ENCODE peak calls at places on chromosome 21, in five cellular contexts. J is cardiac muscle cell, Y is left lung, X is ovary, H is transverse colon. L is an unnamed sample. For H3K4me1, the result is how much of the 10 kb centered on the place peaks cover.

GRCh38 chr21:22904385-22904784 is 1906.2 kb downstream of the NCAM2 start:
- DNase-seq in J (no peak), Y (no peak), X (no peak), H (no peak), L (no peak)

GRCh38 chr21:42310411-42311001 is 4.7 kb downstream of the TFF3 start:
- DNase-seq in J (no peak), Y (no peak), X (no peak), H (no peak), L (no peak)

GRCh38 chr21:18725653-18726052 is 322.1 kb upstream of the TMPRSS15 start:
- DNase-seq in J (peak), Y (no peak), X (no peak), H (no peak), L (no peak)

GRCh38 chr21:42731264-42732032 is 78.0 kb downstream of the PDE9A start:
- DNase-seq in J (no peak), Y (no peak), X (no peak), H (peak), L (no peak)

GRCh38 chr21:21384977-21385376 is 386.8 kb downstream of the NCAM2 start:
- DNase-seq in J (no peak), Y (no peak), X (no peak), H (no peak), L (no peak)

GRCh38 chr21:43369124-43369523 is 57.8 kb downstream of the SIK1 start:
- DNase-seq in J (no peak), Y (no peak), X (no peak), H (no peak), L (no peak)

GRCh38 chr21:34112316-34113033 is 39.1 kb downstream of the MRPS6 start:
- DNase-seq in J (no peak), Y (no peak), X (no peak), H (no peak), L (no peak)

GRCh38 chr21:25449950-25450349 is 157.3 kb downstream of the MRPL39 start:
- DNase-seq in J (no peak), Y (no peak), X (no peak), H (no peak), L (no peak)

GRCh38 chr21:26965567-26966359 is 1.1 kb downstream of the ADAMTS5 start:
- DNase-seq in J (peak), Y (no peak), X (peak), H (peak), L (peak)

GRCh38 chr21:28822882-28823335 is 169.8 kb downstream of the LTN1 start:
- DNase-seq in J (no peak), Y (no peak), X (no peak), H (peak), L (no peak)

GRCh38 chr21:37582613-37583012 is 216.0 kb downstream of the DYRK1A start:
- DNase-seq in J (peak), Y (no peak), X (peak), H (no peak), L (no peak)

GRCh38 chr21:31909153-31909771 is 36.4 kb downstream of the HUNK start:
- DNase-seq in J (peak), Y (no peak), X (peak), H (no peak), L (no peak)

GRCh38 chr21:16533692-16534407 is 804.1 kb downstream of the USP25 start:
- DNase-seq in J (no peak), Y (no peak), X (no peak), H (no peak), L (no peak)

GRCh38 chr21:18041012-18041411 is 203.6 kb upstream of the CHODL start:
- DNase-seq in J (peak), Y (no peak), X (no peak), H (no peak), L (no peak)

GRCh38 chr21:33682992-33683627 is 40.8 kb downstream of the ITSN1 start:
- DNase-seq in J (peak), Y (no peak), X (no peak), H (no peak), L (no peak)

GRCh38 chr21:21614966-21615365 is 616.8 kb downstream of the NCAM2 start:
- DNase-seq in J (no peak), Y (no peak), X (no peak), H (no peak), L (no peak)

GRCh38 chr21:31577280-31577679 is 82.2 kb upstream of the SOD1 start:
- DNase-seq in J (no peak), Y (no peak), X (no peak), H (no peak), L (no peak)

GRCh38 chr21:33949516-33950424 is 34.2 kb upstream of the ATP5PO start:
- DNase-seq in J (no peak), Y (no peak), X (no peak), H (no peak), L (no peak)

GRCh38 chr21:25709684-25710265 is 24.9 kb downstream of the ATP5PF start:
- DNase-seq in J (no peak), Y (no peak), X (no peak), H (no peak), L (no peak)

GRCh38 chr21:38433516-38433915 is 64.8 kb downstream of the ERG start:
- DNase-seq in J (no peak), Y (no peak), X (no peak), H (no peak), L (no peak)

GRCh38 chr21:43814215-43815106 is 25.1 kb downstream of the RRP1 start:
- DNase-seq in J (no peak), Y (no peak), X (no peak), H (no peak), L (no peak)

GRCh38 chr21:24861471-24861870 is 745.8 kb downstream of the MRPL39 start:
- DNase-seq in J (no peak), Y (no peak), X (no peak), H (no peak), L (no peak)

GRCh38 chr21:42062543-42063022 is 8.5 kb upstream of the UMODL1 start:
- DNase-seq in J (no peak), Y (peak), X (no peak), H (peak), L (peak)

GRCh38 chr21:41164981-41165650 is 2.8 kb upstream of the BACE2 start:
- DNase-seq in J (no peak), Y (no peak), X (no peak), H (peak), L (no peak)

GRCh38 chr21:41958886-41959563 is 5.2 kb upstream of the C2CD2 start:
- DNase-seq in J (no peak), Y (no peak), X (no peak), H (no peak), L (no peak)

GRCh38 chr21:42215942-42216725 is 2.8 kb upstream of the ABCG1 start:
- DNase-seq in J (no peak), Y (no peak), X (no peak), H (no peak), L (no peak)

GRCh38 chr21:35849131-35849530 is 211.2 kb downstream of the SETD4 start:
- DNase-seq in J (no peak), Y (no peak), X (no peak), H (no peak), L (no peak)
- H3K4me1 ChIP-seq in J (under half), Y (under half), X (under half), H (under half), L (under half)

DNA sequence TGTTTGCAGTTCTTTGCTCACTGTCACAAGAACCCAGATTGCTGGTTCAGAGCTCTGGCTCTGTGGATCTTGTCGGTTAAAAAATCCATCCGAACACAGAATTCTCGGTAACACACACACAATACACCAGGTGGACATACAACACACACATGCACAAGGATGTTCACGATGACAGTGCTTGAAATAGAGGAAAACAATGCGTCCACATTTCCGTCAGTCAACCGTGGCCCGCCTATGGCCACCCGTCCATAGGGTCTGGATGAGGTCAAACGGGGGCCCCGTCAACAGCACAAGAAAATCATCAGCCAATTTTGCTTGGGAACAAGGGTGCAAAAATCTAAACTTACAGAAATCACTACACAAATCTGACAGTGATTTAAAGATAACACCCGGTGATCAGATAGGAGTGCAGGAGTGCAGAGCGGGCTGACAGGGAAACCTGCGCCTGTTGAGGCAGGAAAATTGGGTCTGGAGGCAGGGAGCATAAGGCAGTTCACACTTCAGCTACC is 50.4 kb upstream of the SLC19A1 start:
- DNase-seq in J (no peak), Y (no peak), X (no peak), H (no peak), L (peak)
- TF ChIP-seq CTCF in J (no peak), Y (no peak), X (no peak), H (no peak), L (no peak)

GRCh38 chr21:14968821-14969220 is 96.0 kb downstream of the NRIP1 start:
- DNase-seq in J (no peak), Y (no peak), X (no peak), H (no peak), L (no peak)
- H3K27ac ChIP-seq in J (no peak), Y (no peak), X (no peak), H (no peak), L (no peak)

GRCh38 chr21:44962481-44962966 is 22.7 kb downstream of the SLX9 start:
- DNase-seq in J (peak), Y (no peak), X (no peak), H (no peak), L (peak)
- H3K4me1 ChIP-seq in J (under half), Y (under half), X (under half), H (under half), L (half or more)

GRCh38 chr21:35204850-35205564 is 155.9 kb upstream of the RUNX1 start:
- DNase-seq in J (no peak), Y (peak), X (peak), H (peak), L (peak)
- TF ChIP-seq CTCF in J (peak), Y (no peak), X (no peak), H (no peak), L (peak)

GRCh38 chr21:36127977-36128376 is 6.9 kb upstream of the CBR3 start:
- DNase-seq in J (no peak), Y (no peak), X (no peak), H (no peak), L (no peak)
- H3K27ac ChIP-seq in J (no peak), Y (no peak), X (no peak), H (no peak), L (no peak)

DNA sequence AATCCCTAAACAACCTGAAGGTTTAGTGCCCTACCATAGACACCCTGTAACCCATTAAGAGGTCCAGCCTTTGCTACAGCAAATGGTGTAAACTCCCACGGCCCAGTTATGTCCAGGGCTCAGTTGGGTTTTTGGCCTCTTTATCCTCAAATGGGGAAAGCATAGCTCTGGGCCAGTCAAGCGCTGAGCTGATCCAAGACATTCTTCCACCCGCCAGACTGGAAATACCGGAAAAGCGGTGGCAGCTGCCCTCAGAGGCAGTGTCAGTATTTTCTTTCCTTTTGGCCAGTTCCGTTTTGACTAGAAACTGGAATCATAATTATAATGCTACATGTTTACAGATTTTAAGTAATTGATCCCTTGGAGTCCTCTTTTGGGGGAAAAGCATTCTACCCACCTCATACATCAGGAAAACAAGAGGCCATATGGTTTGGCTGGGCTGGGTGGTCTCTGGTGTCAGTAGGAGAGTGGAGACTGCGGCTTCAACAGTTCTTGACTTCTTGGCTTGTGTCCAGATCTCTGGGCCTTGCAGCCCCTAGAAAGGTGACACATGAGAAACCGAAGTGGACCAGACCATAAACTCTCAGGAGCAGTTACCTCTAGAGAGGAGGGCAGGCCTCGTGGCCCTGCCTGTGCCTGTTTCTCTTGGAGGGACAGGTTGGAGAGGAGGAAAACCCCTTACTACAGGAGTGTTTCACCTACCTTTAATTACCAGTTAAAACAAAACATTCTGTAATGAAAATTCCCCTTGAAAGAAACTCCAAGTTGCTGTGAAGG is 30.2 kb upstream of the CLDN14 start:
- DNase-seq in J (peak), Y (peak), X (no peak), H (peak), L (peak)
- H3K4me1 ChIP-seq in J (under half), Y (under half), X (under half), H (under half), L (under half)

GRCh38 chr21:39444406-39445145 is 1.0 kb downstream of the LCA5L start:
- DNase-seq in J (peak), Y (peak), X (no peak), H (no peak), L (no peak)

GRCh38 chr21:39451332-39452206 is at the start of gene SH3BGR:
- DNase-seq in J (peak), Y (peak), X (no peak), H (no peak), L (peak)

GRCh38 chr21:39441502-39442475 is 3.8 kb downstream of the LCA5L start:
- DNase-seq in J (peak), Y (no peak), X (no peak), H (no peak), L (no peak)

GRCh38 chr21:39447264-39447663 is 1.7 kb upstream of the LCA5L start:
- DNase-seq in J (no peak), Y (no peak), X (no peak), H (no peak), L (no peak)

GRCh38 chr21:39445339-39446269 is at the start of gene LCA5L:
- DNase-seq in J (peak), Y (peak), X (peak), H (peak), L (peak)
- TF ChIP-seq CTCF in J (no peak), Y (no peak), X (no peak), H (no peak), L (no peak)

L was measured in lower lobe of right lung.